ENCODE peak calls at places on chromosome 14, in four cellular contexts. R is effector CD8-positive, alpha-beta T cell; Q is LoVo; M is Right ventricle myocardium superior. W is an unnamed sample.

GRCh38 chr14:76307786-76308780 is 67.9 kb upstream of the ESRRB start:
- DNase-seq in R (no peak), Q (no peak), M (no peak), W (peak; percentile 16)

GRCh38 chr14:52266179-52266578 is 1.3 kb upstream of the PTGDR start:
- DNase-seq in R (no peak), Q (no peak), M (peak; percentile 42), W (no peak)

GRCh38 chr14:45181806-45182205 is 46.1 kb downstream of the FANCM start:
- DNase-seq in R (no peak), Q (no peak), M (no peak), W (no peak)

GRCh38 chr14:21382886-21383847 is 652 bp downstream of the SUPT16H start:
- DNase-seq in R (peak; percentile 12), Q (peak; percentile 25), M (peak; percentile 54), W (peak; percentile 32)

GRCh38 chr14:89331398-89331797 is 85.6 kb downstream of the FOXN3 start:
- DNase-seq in R (no peak), Q (no peak), M (no peak), W (no peak)

GRCh38 chr14:39342768-39343167 is 89.5 kb downstream of the FBXO33 start:
- DNase-seq in R (no peak), Q (no peak), M (no peak), W (no peak)

GRCh38 chr14:64723691-64724577 is 19.7 kb downstream of the PLEKHG3 start:
- DNase-seq in R (no peak), Q (no peak), M (peak; percentile 32), W (no peak)

GRCh38 chr14:104094709-104095425 is 9.4 kb downstream of the ASPG start:
- DNase-seq in R (peak; percentile 54), Q (peak; percentile 45), M (peak; percentile 71), W (peak; percentile 73)

GRCh38 chr14:99516156-99517045 is 35.2 kb downstream of the CCNK start:
- DNase-seq in R (no peak), Q (no peak), M (no peak), W (peak; percentile 13)

GRCh38 chr14:71056168-71056567 is 148.9 kb downstream of the PCNX1 start:
- DNase-seq in R (no peak), Q (no peak), M (no peak), W (no peak)

GRCh38 chr14:38125484-38125912 is 82.2 kb upstream of the SSTR1 start:
- DNase-seq in R (no peak), Q (no peak), M (no peak), W (no peak)

GRCh38 chr14:68158640-68159039 is 339.1 kb downstream of the RAD51B start:
- DNase-seq in R (no peak), Q (no peak), M (no peak), W (no peak)

GRCh38 chr14:21160061-21160610 is 4.3 kb upstream of the OR5AU1 start:
- DNase-seq in R (no peak), Q (no peak), M (no peak), W (no peak)

GRCh38 chr14:73824116-73824515 is 27.5 kb upstream of the PTGR2 start:
- DNase-seq in R (no peak), Q (no peak), M (no peak), W (no peak)

GRCh38 chr14:87705439-87705896 is 287.5 kb downstream of the GALC start:
- DNase-seq in R (no peak), Q (no peak), M (no peak), W (no peak)

GRCh38 chr14:79084861-79085260 is 914.7 kb downstream of the NRXN3 start:
- DNase-seq in R (no peak), Q (no peak), M (no peak), W (no peak)

GRCh38 chr14:104784846-104785707 is 10.5 kb downstream of the AKT1 start:
- DNase-seq in R (no peak), Q (no peak), M (no peak), W (no peak)

GRCh38 chr14:104536942-104537612 is 42.5 kb upstream of the C14orf180 start:
- DNase-seq in R (no peak), Q (peak; percentile 46), M (no peak), W (peak; percentile 65)

GRCh38 chr14:95468416-95469133 is 47.9 kb downstream of the SYNE3 start:
- DNase-seq in R (no peak), Q (peak; percentile 81), M (no peak), W (no peak)

GRCh38 chr14:99981806-99982205 is 83.4 kb upstream of the EVL start:
- DNase-seq in R (no peak), Q (no peak), M (no peak), W (no peak)

GRCh38 chr14:37584211-37585100 is 10.6 kb downstream of the FOXA1 start:
- DNase-seq in R (no peak), Q (no peak), M (no peak), W (no peak)

GRCh38 chr14:50520947-50521815 is 11.2 kb downstream of the MAP4K5 start:
- DNase-seq in R (no peak), Q (peak; percentile 76), M (no peak), W (no peak)

GRCh38 chr14:57982802-57983201 is 116.9 kb upstream of the SLC35F4 start:
- DNase-seq in R (no peak), Q (no peak), M (no peak), W (no peak)

GRCh38 chr14:91872517-91873470 is 5.5 kb upstream of the TC2N start:
- DNase-seq in R (peak; percentile 26), Q (peak; percentile 72), M (peak; percentile 83), W (no peak)

GRCh38 chr14:67773844-67774377 is 42.5 kb downstream of the ZFYVE26 start:
- DNase-seq in R (no peak), Q (no peak), M (no peak), W (no peak)

GRCh38 chr14:96762650-96763049 is 34.5 kb upstream of the VRK1 start:
- DNase-seq in R (no peak), Q (peak; percentile 32), M (no peak), W (no peak)

GRCh38 chr14:42045393-42045792 is 438.7 kb downstream of the LRFN5 start:
- DNase-seq in R (no peak), Q (no peak), M (no peak), W (no peak)

GRCh38 chr14:86346818-86347384 is 817.0 kb downstream of the FLRT2 start:
- DNase-seq in R (no peak), Q (no peak), M (no peak), W (no peak)

GRCh38 chr14:50395448-50395847 is 1.2 kb downstream of the CDKL1 start:
- DNase-seq in R (no peak), Q (no peak), M (no peak), W (no peak)

GRCh38 chr14:71439247-71439646 is 493.0 kb upstream of the RGS6 start:
- DNase-seq in R (no peak), Q (no peak), M (no peak), W (no peak)

GRCh38 chr14:75981426-75981825 is 369 bp downstream of the TGFB3 start:
- DNase-seq in R (no peak), Q (no peak), M (no peak), W (no peak)

GRCh38 chr14:100824156-100824555 is 1.8 kb upstream of the MEG3 start:
- DNase-seq in R (no peak), Q (no peak), M (peak; percentile 74), W (no peak)

GRCh38 chr14:53391156-53391555 is 238.0 kb upstream of the DDHD1 start:
- DNase-seq in R (no peak), Q (peak; percentile 16), M (no peak), W (no peak)

GRCh38 chr14:74941676-74942097 is 13.7 kb downstream of the PGF start:
- DNase-seq in R (no peak), Q (no peak), M (peak; percentile 83), W (no peak)

W was measured in mesothelial cell of epicardium.